ENCODE peak calls at places on chromosomes 4 and X, in nine cellular contexts. N is HCT116, S is AG10803, B is mammary epithelial cell, R is cardiac muscle cell, P is transverse colon, Y is lower lobe of right lung, X is Calu3, T is GM13977. I is an unnamed sample.

GRCh38 chrX:46036508-46036907 is 508.7 kb downstream of the ZNF674 start:
- DNase-seq in P (no peak), N (no peak), T (no peak), Y (no peak), X (no peak), S (peak; percentile 27), B (no peak), R (no peak), I (no peak)

GRCh38 chrX:151970661-151971060 is 3.8 kb downstream of the GABRE start:
- DNase-seq in B (peak; percentile 82), X (peak; percentile 72), N (no peak), T (no peak), P (peak; percentile 35), Y (peak; percentile 77), R (no peak), S (peak; percentile 94), I (no peak)

GRCh38 chr4:128287159-128287870 is at the start of gene PGRMC2:
- DNase-seq in Y (no peak), T (peak; percentile 16), R (no peak), X (peak; percentile 11), N (no peak), B (no peak), S (peak; percentile 68), P (peak; percentile 53), I (peak; percentile 15)

GRCh38 chr4:17785858-17786257 is 4.4 kb upstream of the FAM184B start:
- DNase-seq in P (no peak), R (no peak), Y (no peak), T (no peak), X (no peak), S (no peak), B (no peak), N (no peak), I (no peak)

GRCh38 chr4:168183717-168184571 is 91.6 kb downstream of the ANXA10 start:
- DNase-seq in N (peak; percentile 43), R (peak; percentile 42), T (peak; percentile 56), S (peak; percentile 43), B (peak; percentile 23), Y (no peak), P (no peak), X (no peak), I (peak; percentile 32)

GRCh38 chrX:110491846-110492620 is 133.4 kb downstream of the RTL9 start:
- DNase-seq in S (no peak), Y (no peak), B (no peak), T (no peak), P (no peak), N (no peak), R (no peak), X (no peak), I (no peak)

GRCh38 chrX:68842781-68843581 is 14.2 kb downstream of the EFNB1 start:
- DNase-seq in T (no peak), P (peak; percentile 51), N (no peak), S (no peak), Y (peak; percentile 58), X (no peak), B (peak; percentile 60), R (no peak), I (no peak)

GRCh38 chr4:56731857-56732256 is 50.8 kb upstream of the HOPX start:
- DNase-seq in S (no peak), P (peak; percentile 53), B (no peak), Y (peak; percentile 75), T (no peak), R (no peak), X (no peak), N (no peak), I (no peak)

GRCh38 chr4:94970650-94971049 is 212.9 kb downstream of the BMPR1B start:
- DNase-seq in N (no peak), R (no peak), X (no peak), S (no peak), Y (no peak), P (no peak), T (no peak), B (no peak), I (no peak)

GRCh38 chr4:153486281-153487151 is 20.4 kb downstream of the TMEM131L start:
- DNase-seq in Y (no peak), S (peak; percentile 83), N (peak; percentile 74), R (no peak), P (no peak), X (peak; percentile 43), T (no peak), B (peak; percentile 97), I (no peak)

GRCh38 chrX:65740909-65741308 is 73.5 kb downstream of the MSN start:
- DNase-seq in B (no peak), T (no peak), R (no peak), X (no peak), Y (no peak), N (no peak), P (no peak), S (no peak), I (no peak)

GRCh38 chrX:116596010-116596409 is 133.2 kb upstream of the CT83 start:
- DNase-seq in R (no peak), B (no peak), S (no peak), T (no peak), P (no peak), X (no peak), Y (no peak), N (no peak), I (no peak)

GRCh38 chr4:54215379-54216072 is 13.6 kb upstream of the PDGFRA start:
- DNase-seq in P (no peak), Y (no peak), T (no peak), N (no peak), S (peak; percentile 29), R (no peak), X (no peak), B (no peak), I (no peak)

GRCh38 chr4:91257721-91258120 is 1046.0 kb upstream of the GRID2 start:
- DNase-seq in S (no peak), P (no peak), T (no peak), B (no peak), X (no peak), R (no peak), N (no peak), Y (no peak), I (no peak)

GRCh38 chrX:121322159-121322558 is 274.7 kb downstream of the GLUD2 start:
- DNase-seq in S (no peak), B (no peak), Y (no peak), N (no peak), T (no peak), P (no peak), X (peak; percentile 17), R (no peak), I (no peak)
- TF ChIP-seq CTCF in S (no peak), B (peak; percentile 40), Y (no peak), N (peak; percentile 18), T (peak; percentile 28), P (peak; percentile 28), X (peak; percentile 16), R (peak; percentile 15), I (no peak)

DNA sequence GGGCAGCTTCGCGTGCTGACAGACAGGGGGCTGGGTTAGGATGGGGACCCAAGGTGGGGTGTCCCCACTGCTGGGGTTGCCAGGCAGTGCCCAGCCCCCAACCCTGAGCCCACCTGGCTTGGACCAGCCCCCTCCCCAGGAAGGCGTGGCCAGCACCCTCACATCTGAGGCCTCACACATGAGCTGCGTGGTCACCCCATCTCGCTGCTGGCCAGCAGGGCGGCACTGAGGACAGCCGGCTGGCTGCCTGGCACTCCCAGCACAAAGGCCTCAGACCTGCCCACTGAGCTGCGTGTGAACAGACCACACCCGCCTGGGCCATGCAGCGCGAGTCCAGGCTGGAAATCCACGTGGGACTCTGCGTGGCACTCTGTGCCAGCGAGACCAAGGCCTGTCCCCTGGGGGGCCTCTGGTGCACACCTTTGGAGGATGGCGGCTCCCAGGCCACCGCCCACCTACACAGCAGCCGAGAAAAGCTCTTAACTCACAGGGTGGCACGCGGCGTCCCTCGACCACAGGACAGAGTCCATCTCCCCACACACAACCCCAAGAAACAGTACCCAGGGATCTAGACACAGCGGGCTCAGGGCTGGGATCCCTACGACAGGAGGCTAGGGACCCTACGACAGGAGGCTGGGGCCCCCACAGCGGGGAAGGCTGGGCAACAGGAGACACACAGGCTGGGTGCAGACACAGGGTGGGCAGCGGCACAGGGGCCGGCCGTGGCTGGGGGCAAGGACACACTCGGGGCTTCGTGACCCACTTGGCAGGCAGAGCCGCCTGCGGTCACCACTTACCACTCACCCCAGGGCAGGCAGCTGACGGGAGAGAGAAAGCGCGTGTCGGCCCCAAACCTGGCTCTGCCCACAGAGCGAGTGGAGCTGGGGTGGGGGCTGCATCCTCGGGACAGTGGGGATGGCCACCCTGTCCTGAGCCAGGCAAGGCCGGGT is 9.8 kb downstream of the DGKQ start:
- DNase-seq in T (no peak), X (no peak), B (no peak), Y (peak; percentile 37), P (peak; percentile 62), R (no peak), S (no peak), N (no peak), I (no peak)
- TF ChIP-seq CTCF in T (no peak), X (no peak), B (no peak), Y (no peak), P (peak; percentile 50), R (no peak), S (no peak), N (no peak), I (no peak)

GRCh38 chr4:42281324-42282020 is 115.8 kb upstream of the SHISA3 start:
- DNase-seq in N (no peak), B (peak; percentile 8), Y (no peak), T (peak; percentile 41), P (no peak), X (no peak), S (no peak), R (no peak), I (no peak)

GRCh38 chr4:42280327-42281095 is 116.8 kb upstream of the SHISA3 start:
- DNase-seq in S (peak; percentile 17), R (peak; percentile 35), X (peak; percentile 1), T (peak; percentile 65), Y (no peak), N (peak; percentile 35), B (no peak), P (no peak), I (peak; percentile 53)

GRCh38 chr4:42282081-42282901 is 115.0 kb upstream of the SHISA3 start:
- DNase-seq in N (peak; percentile 76), S (peak; percentile 50), X (peak; percentile 44), B (peak; percentile 37), P (no peak), R (peak; percentile 92), T (peak; percentile 76), Y (no peak), I (peak; percentile 74)

GRCh38 chr4:42277291-42277690 is 120.0 kb upstream of the SHISA3 start:
- DNase-seq in B (no peak), N (no peak), Y (no peak), X (no peak), P (no peak), S (no peak), R (no peak), T (no peak), I (no peak)

GRCh38 chr4:42278709-42279324 is 118.5 kb upstream of the SHISA3 start:
- DNase-seq in P (no peak), N (no peak), B (no peak), S (no peak), X (no peak), T (no peak), R (no peak), Y (no peak), I (peak; percentile 41)
- TF ChIP-seq CTCF in P (no peak), N (no peak), B (no peak), S (no peak), X (no peak), T (peak; percentile 12), R (no peak), Y (no peak), I (no peak)

DNA sequence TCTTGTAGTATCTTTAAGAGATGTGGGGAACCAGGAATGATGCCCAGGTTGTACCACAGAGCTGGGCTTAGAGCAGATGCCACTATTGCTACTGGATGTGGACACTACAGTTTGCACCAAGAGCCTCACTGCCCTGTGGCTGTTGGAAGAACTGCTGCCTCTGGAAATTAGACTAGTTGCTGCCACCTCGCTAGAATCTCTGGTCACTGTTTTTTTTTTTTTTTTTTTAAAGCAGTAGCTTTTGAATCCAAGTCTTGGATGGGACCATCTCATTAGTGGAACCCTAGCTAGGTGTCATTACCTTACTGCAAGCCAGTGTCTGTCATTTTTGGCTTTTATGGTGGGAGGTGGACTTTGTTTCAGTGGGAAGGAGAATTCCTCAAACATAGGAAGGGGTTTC is 105.5 kb downstream of the ARHGAP10 start:
- DNase-seq in N (no peak), T (no peak), B (no peak), R (no peak), Y (no peak), P (no peak), X (no peak), S (no peak), I (no peak)
- TF ChIP-seq CTCF in N (peak; percentile 20), T (no peak), B (peak; percentile 36), R (no peak), Y (no peak), P (no peak), X (no peak), S (peak; percentile 31), I (no peak)

I was measured in GM20000.